ENCODE peak calls at places on chromosomes 16 and 17, in seven cellular contexts. L is lung, Z is HL-60, U is tibial nerve, I is uterus, S is cardiac muscle cell, O is aorta. K is an unnamed sample.

GRCh38 chr17:71633391-71633849 is 487.4 kb upstream of the SOX9 start:
- DNase-seq in S (peak), L (no peak), Z (no peak), I (no peak), U (no peak), O (no peak), K (no peak)

GRCh38 chr17:8155341-8156173 is 3.4 kb upstream of the PER1 start:
- DNase-seq in I (peak), U (no peak), S (no peak), Z (no peak), L (no peak), O (peak), K (no peak)

GRCh38 chr17:35679007-35679682 is 52.3 kb upstream of the RASL10B start:
- DNase-seq in U (no peak), S (no peak), Z (no peak), L (no peak), O (no peak), I (no peak), K (no peak)

GRCh38 chr16:85164838-85165516 is 52.7 kb upstream of the CIBAR2 start:
- DNase-seq in L (no peak), S (no peak), Z (no peak), U (peak), O (no peak), I (peak), K (no peak)

GRCh38 chr17:55655777-55656176 is 66.9 kb downstream of the TMEM100 start:
- DNase-seq in U (no peak), O (no peak), I (no peak), Z (no peak), L (no peak), S (no peak), K (no peak)

GRCh38 chr17:7932949-7933348 is 943 bp downstream of the CNTROB start:
- DNase-seq in O (peak), U (no peak), Z (peak), I (peak), S (peak), L (peak), K (no peak)

GRCh38 chr16:13203725-13204124 is 302.3 kb downstream of the SHISA9 start:
- DNase-seq in L (no peak), U (no peak), I (no peak), Z (no peak), S (no peak), O (no peak), K (no peak)

GRCh38 chr17:51947160-51947559 is 211.4 kb downstream of the CA10 start:
- DNase-seq in Z (no peak), U (no peak), I (no peak), L (no peak), O (no peak), S (no peak), K (no peak)

GRCh38 chr16:75379339-75379738 is 54.0 kb downstream of the CFDP1 start:
- DNase-seq in O (no peak), U (no peak), L (no peak), S (no peak), I (no peak), Z (no peak), K (no peak)

GRCh38 chr16:84535408-84535807 is 30.9 kb upstream of the MEAK7 start:
- DNase-seq in U (no peak), I (no peak), O (no peak), L (no peak), S (no peak), Z (no peak), K (no peak)

DNA sequence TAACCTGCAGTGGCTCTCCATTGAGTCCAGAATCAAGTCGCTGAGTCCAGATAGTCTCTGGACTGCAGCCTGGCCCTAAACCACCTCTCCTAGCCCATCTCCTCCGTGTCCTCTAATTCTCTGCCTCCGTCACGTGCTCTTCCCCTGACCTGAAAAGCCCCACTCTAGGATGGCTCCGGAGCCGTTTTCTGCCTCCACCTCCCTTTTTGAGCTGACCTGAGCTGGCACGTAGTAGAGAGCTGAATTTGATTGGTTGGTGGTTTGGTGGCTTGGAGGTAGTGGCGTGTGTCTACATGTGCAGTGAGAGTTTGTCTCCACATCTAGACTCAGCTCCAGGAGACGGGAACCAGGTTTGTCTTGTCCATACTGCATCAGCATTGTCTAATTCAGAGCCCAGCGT is 2.9 kb downstream of the SBK1 start:
- DNase-seq in O (no peak), S (no peak), L (no peak), I (no peak), U (no peak), Z (no peak), K (no peak)
- H3K27ac ChIP-seq in O (no peak), S (no peak), L (no peak), I (no peak), U (no peak), Z (no peak), K (no peak)

GRCh38 chr17:78947235-78948153 is 22.3 kb upstream of the TIMP2 start:
- DNase-seq in S (peak), U (no peak), Z (no peak), O (no peak), I (no peak), L (no peak), K (no peak)
- H3K27ac ChIP-seq in S (peak), U (peak), Z (no peak), O (no peak), I (peak), L (no peak), K (no peak)

DNA sequence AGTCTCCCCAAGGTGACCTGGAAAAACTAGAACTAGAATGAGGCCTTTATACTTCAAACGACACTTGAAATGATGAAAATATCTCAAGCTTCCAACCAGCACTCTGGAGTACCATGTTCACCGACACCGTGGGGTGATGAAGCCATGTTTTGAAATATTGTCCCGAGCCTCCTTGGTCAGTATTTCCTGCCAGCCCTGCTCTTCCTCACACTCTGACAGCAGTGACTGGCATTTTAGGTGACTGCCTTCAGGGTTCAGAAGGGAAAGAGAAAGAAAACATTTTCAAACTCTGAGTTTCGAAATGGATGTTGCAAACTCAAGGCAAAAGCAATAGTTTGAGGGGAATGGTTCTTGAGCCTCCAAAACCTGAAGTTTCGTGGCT is 39.3 kb upstream of the IRX6 start:
- DNase-seq in S (no peak), I (no peak), Z (no peak), L (no peak), U (no peak), O (no peak), K (no peak)
- H3K27ac ChIP-seq in S (peak), I (no peak), Z (no peak), L (no peak), U (no peak), O (no peak), K (no peak)

GRCh38 chr17:76477576-76477975 is 10.2 kb downstream of the AANAT start:
- DNase-seq in I (no peak), O (no peak), U (no peak), L (no peak), S (no peak), Z (no peak), K (no peak)
- H3K27ac ChIP-seq in I (no peak), O (no peak), U (no peak), L (no peak), S (no peak), Z (no peak), K (no peak)

K was measured in CD8-positive, alpha-beta T cell.